ENCODE peak calls at places on chromosomes 11 and 22, in five cellular contexts. P, K, V, W and U are unnamed samples.

GRCh38 chr11:11391796-11392195 is 38.7 kb upstream of the CSNK2A3 start:
- DNase-seq in V (no peak), K (peak; percentile 90), W (no peak), P (no peak), U (no peak)

GRCh38 chr11:100640646-100641045 is 46.4 kb upstream of the ARHGAP42 start:
- DNase-seq in W (no peak), P (no peak), V (no peak), K (peak; percentile 30), U (no peak)

GRCh38 chr11:98100689-98101088 is 920.1 kb upstream of the CNTN5 start:
- DNase-seq in K (no peak), P (no peak), V (no peak), W (no peak), U (no peak)

GRCh38 chr11:76335827-76336226 is 45.1 kb downstream of the THAP12 start:
- DNase-seq in W (no peak), V (no peak), K (no peak), P (no peak), U (no peak)

GRCh38 chr11:108562746-108563581 is 30.6 kb downstream of the EXPH5 start:
- DNase-seq in P (no peak), W (no peak), K (no peak), V (no peak), U (no peak)

GRCh38 chr11:12411806-12412727 is 34.7 kb downstream of the PARVA start:
- DNase-seq in V (peak; percentile 67), K (peak; percentile 95), W (peak; percentile 84), P (peak; percentile 68), U (peak; percentile 99)

GRCh38 chr11:130003717-130004001 is 1.0 kb upstream of the PRDM10 start:
- DNase-seq in K (no peak), V (no peak), W (no peak), P (no peak), U (no peak)

GRCh38 chr22:35717572-35717971 is at the start of gene APOL5:
- DNase-seq in P (no peak), V (no peak), K (no peak), W (no peak), U (no peak)

GRCh38 chr11:95923730-95924413 is at the start of gene MTMR2:
- DNase-seq in P (peak; percentile 38), W (peak; percentile 88), V (peak; percentile 76), K (peak; percentile 70), U (peak; percentile 91)

GRCh38 chr11:92627615-92628201 is 341.7 kb upstream of the MTNR1B start:
- DNase-seq in W (no peak), P (no peak), K (peak; percentile 31), V (no peak), U (no peak)

GRCh38 chr11:91230647-91231046 is 994.0 kb upstream of the FAT3 start:
- DNase-seq in W (no peak), P (no peak), K (no peak), V (no peak), U (no peak)

GRCh38 chr22:47175151-47175760 is 412.8 kb downstream of the TBC1D22A start:
- DNase-seq in K (peak; percentile 88), P (no peak), V (no peak), W (peak; percentile 19), U (no peak)

GRCh38 chr11:133993107-133993506 is 36.3 kb upstream of the IGSF9B start:
- DNase-seq in P (no peak), W (no peak), K (no peak), V (no peak), U (no peak)

GRCh38 chr11:30025396-30026139 is 8.7 kb upstream of the KCNA4 start:
- DNase-seq in V (no peak), W (peak; percentile 55), K (no peak), P (no peak), U (peak; percentile 75)

GRCh38 chr11:130858215-130858614 is 58.1 kb downstream of the SNX19 start:
- DNase-seq in W (no peak), K (no peak), P (no peak), V (no peak), U (peak; percentile 59)

GRCh38 chr11:87967459-87967858 is 207.8 kb downstream of the RAB38 start:
- DNase-seq in P (peak; percentile 21), W (no peak), V (peak; percentile 4), K (no peak), U (peak; percentile 74)

GRCh38 chr11:783581-784015 is 6.3 kb downstream of the CEND1 start:
- DNase-seq in W (peak; percentile 99), K (peak; percentile 96), V (peak; percentile 70), P (peak; percentile 94), U (peak; percentile 94)

GRCh38 chr11:132060546-132060945 is 690.1 kb downstream of the NTM start:
- DNase-seq in W (no peak), P (no peak), V (no peak), K (peak; percentile 23), U (no peak)

GRCh38 chr11:45537617-45538016 is 127.8 kb downstream of the CHST1 start:
- DNase-seq in V (no peak), W (no peak), P (no peak), K (peak; percentile 2), U (no peak)

GRCh38 chr11:72631806-72632731 is 42.2 kb downstream of the PDE2A start:
- DNase-seq in W (no peak), K (no peak), P (no peak), V (no peak), U (no peak)

GRCh38 chr11:9351956-9352355 is 32.5 kb upstream of the IPO7 start:
- DNase-seq in V (no peak), P (no peak), K (peak; percentile 57), W (no peak), U (no peak)

GRCh38 chr11:2810401-2811205 is 75.0 kb downstream of the CDKN1C start:
- DNase-seq in P (no peak), K (no peak), W (no peak), V (no peak), U (no peak)

GRCh38 chr11:117185739-117186430 is 7.3 kb downstream of the SIDT2 start:
- DNase-seq in W (no peak), V (no peak), P (no peak), K (no peak), U (no peak)

GRCh38 chr11:129460714-129461113 is 85.1 kb downstream of the BARX2 start:
- DNase-seq in K (no peak), W (no peak), P (no peak), V (no peak), U (no peak)

GRCh38 chr11:119728651-119729580 is at the start of gene NECTIN1:
- DNase-seq in P (peak; percentile 71), K (peak; percentile 79), W (peak; percentile 89), V (peak; percentile 94), U (peak; percentile 95)
- H2BK5ac ChIP-seq in P (peak within 1 kb of the TSS; percentile 95), K (peak within 1 kb of the TSS; percentile 47), W (no peak within 1 kb of the TSS), V (peak within 1 kb of the TSS; percentile 97), U (no peak within 1 kb of the TSS)

GRCh38 chr11:62556102-62556871 is 9.7 kb upstream of the AHNAK start:
- DNase-seq in V (no peak), P (peak; percentile 63), K (peak; percentile 95), W (peak; percentile 90), U (peak; percentile 96)

GRCh38 chr11:62559204-62559603 is 12.6 kb upstream of the AHNAK start:
- DNase-seq in V (no peak), P (no peak), W (no peak), K (no peak), U (no peak)

GRCh38 chr11:62558669-62559068 is 12.1 kb upstream of the AHNAK start:
- DNase-seq in W (no peak), V (no peak), K (no peak), P (no peak), U (no peak)

GRCh38 chr11:62555464-62556092 is 9.0 kb upstream of the AHNAK start:
- DNase-seq in V (no peak), P (no peak), W (no peak), K (peak; percentile 30), U (peak; percentile 88)

DNA sequence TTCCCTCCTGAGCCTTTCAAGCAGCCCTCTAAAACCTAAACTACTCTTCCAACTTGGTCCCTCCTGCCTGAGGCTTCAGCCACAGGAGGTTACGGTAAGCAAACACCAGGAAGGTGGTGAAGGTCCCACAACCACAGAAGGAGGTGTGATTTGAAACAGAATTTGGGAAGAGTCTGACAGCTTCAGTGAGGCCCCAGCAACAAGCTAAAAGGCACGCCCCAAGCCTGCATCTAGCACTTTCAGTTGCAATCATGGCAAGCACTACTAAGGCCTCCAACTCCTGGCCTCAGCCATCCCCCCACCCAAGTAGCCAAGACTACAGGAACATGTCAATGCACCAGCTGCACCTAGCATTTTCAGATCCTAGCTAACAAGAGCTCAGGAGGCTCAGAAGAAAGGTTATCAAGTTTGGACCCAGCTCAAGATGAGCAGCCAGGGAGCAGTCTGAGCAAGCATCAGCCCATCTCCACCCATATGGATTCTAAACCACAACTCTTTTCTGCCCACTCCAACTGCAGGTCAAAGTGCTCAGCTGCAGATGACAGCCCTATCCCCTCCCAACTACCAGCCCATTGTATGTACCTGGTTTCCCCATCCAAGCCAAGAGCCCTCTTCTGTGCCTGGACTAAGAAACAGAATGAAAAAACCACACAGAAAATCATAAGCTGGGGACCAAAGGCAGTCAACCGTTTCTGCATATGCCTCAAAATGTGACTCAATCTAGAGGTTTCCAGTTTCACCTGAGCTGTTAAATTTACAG is 10.4 kb upstream of the AHNAK start:
- DNase-seq in K (peak; percentile 11), P (no peak), W (no peak), V (no peak), U (peak; percentile 53)
- H2BK5ac ChIP-seq in K (peak overlapping the region; percentile 87), P (peak overlapping the region; percentile 64), W (no peak overlapping the region), V (peak overlapping the region; percentile 35), U (no peak overlapping the region)

DNA sequence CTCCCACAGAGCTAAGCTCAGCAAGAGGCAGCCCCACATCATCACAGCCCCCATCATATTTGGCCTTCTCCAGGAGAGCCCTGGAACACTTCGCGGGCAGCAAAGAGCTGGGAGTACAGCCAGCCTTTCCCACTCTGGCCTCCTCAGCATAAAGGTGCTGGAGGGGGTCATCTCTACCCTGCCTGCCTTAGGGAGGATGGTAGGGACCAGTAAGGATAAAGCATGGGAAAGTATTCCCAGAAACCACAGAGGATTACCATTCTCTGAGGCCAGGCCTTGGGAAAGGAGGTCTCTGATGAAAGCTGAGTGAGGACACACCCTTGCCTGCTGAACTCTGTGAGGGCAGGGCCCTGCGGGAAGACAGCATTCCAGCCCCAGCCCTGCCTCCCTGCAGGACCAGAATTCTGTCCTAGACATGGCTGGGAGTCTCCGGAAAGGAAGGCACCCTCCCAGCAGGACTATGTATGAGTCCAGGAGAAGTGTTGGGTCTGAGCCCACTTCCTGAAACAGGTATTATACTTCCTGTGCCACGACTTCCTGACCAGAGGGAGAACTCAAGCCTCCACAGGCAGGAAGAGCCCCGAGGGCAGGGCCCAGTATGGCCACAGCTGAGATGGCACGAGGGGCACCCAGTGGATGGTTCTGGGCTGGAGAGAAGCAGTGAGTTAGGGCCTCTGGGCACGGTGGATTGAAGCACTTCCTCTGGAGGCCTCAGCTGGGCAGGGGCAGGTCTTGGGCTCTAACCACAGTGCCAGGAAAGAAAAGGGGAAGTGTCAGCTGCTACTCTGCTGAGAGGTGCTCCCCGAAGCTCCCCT is 12.9 kb upstream of the CASTOR1 start:
- DNase-seq in K (peak; percentile 59), V (no peak), W (no peak), P (no peak), U (no peak)
- H2BK5ac ChIP-seq in K (no peak overlapping the region), V (no peak overlapping the region), W (no peak overlapping the region), P (no peak overlapping the region), U (no peak overlapping the region)

GRCh38 chr22:20567371-20567847 is 60.0 kb downstream of the MED15 start:
- DNase-seq in P (no peak), K (peak; percentile 66), V (no peak), W (no peak), U (no peak)

GRCh38 chr22:20569059-20570058 is 61.9 kb downstream of the MED15 start:
- DNase-seq in V (no peak), P (no peak), W (no peak), K (peak; percentile 99), U (no peak)

GRCh38 chr22:20566420-20567260 is 59.2 kb downstream of the MED15 start:
- DNase-seq in V (no peak), K (peak; percentile 82), P (no peak), W (no peak), U (no peak)

GRCh38 chr22:20567993-20568417 is 60.6 kb downstream of the MED15 start:
- DNase-seq in W (no peak), P (no peak), V (no peak), K (peak; percentile 59), U (peak; percentile 51)

GRCh38 chr22:20568502-20569058 is 61.2 kb downstream of the MED15 start:
- DNase-seq in K (no peak), V (no peak), W (no peak), P (no peak), U (no peak)
- H2BK5ac ChIP-seq in K (peak overlapping the region; percentile 57), V (no peak overlapping the region), W (no peak overlapping the region), P (no peak overlapping the region), U (no peak overlapping the region)